ENCODE peak calls at places on chromosomes 12 and 14, in four cellular contexts. P is stimulated activated CD8-positive, alpha-beta memory T cell treated with anti-CD3 and anti-CD28 coated beads, Interleukin-4, amount 100 ng/mL, for 48 hours; Y is smooth muscle cell of the brain vasculature; N is HEK293T. R is an unnamed sample.

GRCh38 chr12:18576104-18576622 is 161.6 kb downstream of the PLCZ1 start:
- DNase-seq in P (no peak), Y (no peak), N (no peak), R (no peak)

GRCh38 chr12:11825278-11825677 is 175.8 kb downstream of the ETV6 start:
- DNase-seq in P (no peak), Y (no peak), N (no peak), R (no peak)

GRCh38 chr12:25691865-25692114 is 138.7 kb upstream of the LMNTD1 start:
- DNase-seq in P (no peak), Y (no peak), N (no peak), R (no peak)

GRCh38 chr14:90454041-90455000 is 57.5 kb downstream of the CALM1 start:
- DNase-seq in P (peak; percentile 37), Y (peak; percentile 23), N (peak; percentile 72), R (peak; percentile 100)

GRCh38 chr14:58750321-58751269 is 112.8 kb downstream of the DACT1 start:
- DNase-seq in P (no peak), Y (no peak), N (no peak), R (no peak)

GRCh38 chr12:72632286-72632685 is 360.1 kb downstream of the TRHDE start:
- DNase-seq in P (no peak), Y (no peak), N (no peak), R (no peak)

GRCh38 chr14:31166271-31166561 is 41.4 kb downstream of the HECTD1 start:
- DNase-seq in P (no peak), Y (no peak), N (no peak), R (no peak)

GRCh38 chr12:107992870-107993451 is 136.1 kb upstream of the WSCD2 start:
- DNase-seq in P (no peak), Y (no peak), N (peak; percentile 62), R (peak; percentile 68)

GRCh38 chr12:14854586-14855163 is 11.3 kb upstream of the ART4 start:
- DNase-seq in P (no peak), Y (no peak), N (peak; percentile 11), R (no peak)

GRCh38 chr12:7321624-7322023 is 17.8 kb downstream of the ACSM4 start:
- DNase-seq in P (no peak), Y (no peak), N (no peak), R (no peak)